ENCODE peak calls at places on chromosomes 3 and 15, in nine cellular contexts. P is HL-60, S is breast epithelium, G is H1, V is GM23338, A is suprapubic skin, Q is K562, L is endothelial cell of umbilical vein, K is upper lobe of left lung. Y is an unnamed sample.

GRCh38 chr3:141080407-141080806 is 29.3 kb downstream of the SPSB4 start:
- DNase-seq in L (no peak), Q (no peak), G (no peak), K (no peak), P (no peak), S (no peak), V (no peak), A (no peak), Y (no peak)

GRCh38 chr15:98067339-98067738 is 106.8 kb downstream of the ARRDC4 start:
- DNase-seq in S (no peak), K (no peak), G (no peak), Q (no peak), A (no peak), L (peak; percentile 7), P (no peak), V (no peak), Y (no peak)

GRCh38 chr3:108008106-108008505 is 82.7 kb downstream of the CD47 start:
- DNase-seq in K (no peak), Q (no peak), P (no peak), L (no peak), A (no peak), G (no peak), V (no peak), S (no peak), Y (no peak)

GRCh38 chr15:31265871-31266711 is 60.5 kb upstream of the KLF13 start:
- DNase-seq in P (peak; percentile 97), L (no peak), G (no peak), V (no peak), A (peak; percentile 78), S (peak; percentile 19), K (no peak), Q (no peak), Y (peak; percentile 75)

GRCh38 chr15:78205337-78205736 is 29.0 kb downstream of the ACSBG1 start:
- DNase-seq in K (no peak), A (no peak), P (no peak), L (no peak), Q (no peak), G (no peak), V (no peak), S (no peak), Y (no peak)

GRCh38 chr15:101810451-101810850 is 1.6 kb upstream of the OR4F15 start:
- DNase-seq in G (no peak), Q (no peak), P (no peak), S (no peak), L (no peak), V (no peak), K (no peak), A (no peak), Y (no peak)

GRCh38 chr3:126711361-126711760 is 7.3 kb downstream of the CHCHD6 start:
- DNase-seq in S (no peak), L (no peak), K (no peak), P (no peak), V (peak; percentile 32), Q (no peak), G (no peak), A (no peak), Y (no peak)

GRCh38 chr3:120489421-120489820 is 38.6 kb upstream of the FSTL1 start:
- DNase-seq in S (no peak), V (no peak), A (no peak), K (no peak), G (no peak), Q (no peak), L (no peak), P (no peak), Y (no peak)

GRCh38 chr3:108548886-108549285 is 38.5 kb upstream of the MYH15 start:
- DNase-seq in Q (no peak), S (no peak), G (no peak), A (no peak), L (no peak), P (no peak), V (no peak), K (no peak), Y (no peak)

GRCh38 chr3:171809513-171810277 is 588 bp downstream of the PLD1 start:
- DNase-seq in P (no peak), G (peak; percentile 31), Q (peak; percentile 36), L (peak; percentile 85), A (peak; percentile 94), S (peak; percentile 55), K (no peak), V (peak; percentile 76), Y (peak; percentile 94)

GRCh38 chr3:188584162-188584529 is 430.2 kb downstream of the LPP start:
- DNase-seq in K (no peak), P (no peak), V (peak; percentile 4), A (no peak), L (peak; percentile 78), S (no peak), Q (no peak), G (no peak), Y (peak; percentile 67)

GRCh38 chr3:168620854-168621253 is 525.1 kb upstream of the GOLIM4 start:
- DNase-seq in P (no peak), Q (no peak), L (peak; percentile 13), G (peak; percentile 21), V (peak; percentile 88), S (no peak), K (no peak), A (no peak), Y (no peak)

GRCh38 chr3:169244119-169244864 is 419.2 kb downstream of the MECOM start:
- DNase-seq in S (no peak), K (no peak), L (peak; percentile 64), G (no peak), V (peak; percentile 29), A (no peak), P (no peak), Q (no peak), Y (no peak)

GRCh38 chr15:89127054-89127702 is 38.9 kb downstream of the ABHD2 start:
- DNase-seq in L (no peak), P (no peak), V (no peak), A (no peak), S (no peak), Q (no peak), G (no peak), K (no peak), Y (no peak)

GRCh38 chr3:177465243-177465642 is 268.0 kb upstream of the TBL1XR1 start:
- DNase-seq in S (peak; percentile 57), P (no peak), G (no peak), K (no peak), L (no peak), V (no peak), Q (no peak), A (no peak), Y (peak; percentile 94)
- TF ChIP-seq POLR2AphosphoS5 in S (no peak), P (no peak), G (no peak), K (no peak), L (no peak), V (no peak), Q (no peak), A (no peak), Y (peak; percentile 80)

GRCh38 chr3:147419062-147419701 is 10.0 kb downstream of the ZIC1 start:
- DNase-seq in A (no peak), G (peak; percentile 92), P (no peak), S (no peak), L (no peak), K (peak; percentile 87), V (peak; percentile 96), Q (peak; percentile 81), Y (no peak)

GRCh38 chr3:147422226-147422933 is 13.2 kb downstream of the ZIC1 start:
- DNase-seq in S (no peak), K (no peak), A (no peak), L (no peak), G (no peak), Q (no peak), P (no peak), V (no peak), Y (no peak)

GRCh38 chr3:147419731-147420360 is 10.7 kb downstream of the ZIC1 start:
- DNase-seq in P (no peak), V (no peak), K (no peak), L (no peak), G (no peak), Q (no peak), S (no peak), A (no peak), Y (no peak)

GRCh38 chr3:147421184-147421912 is 12.2 kb downstream of the ZIC1 start:
- DNase-seq in P (no peak), A (no peak), Q (no peak), K (peak; percentile 75), S (no peak), L (no peak), V (peak; percentile 75), G (no peak), Y (no peak)

GRCh38 chr3:147420361-147421183 is 11.4 kb downstream of the ZIC1 start:
- DNase-seq in G (no peak), V (no peak), S (no peak), Q (no peak), P (no peak), K (no peak), L (no peak), A (no peak), Y (no peak)
- H3K27me3 ChIP-seq in G (peaks cover 99% of the 10 kb centered on the region), V (peaks cover 100% of the 10 kb centered on the region), S (peaks cover 2% of the 10 kb centered on the region), Q (peaks cover 45% of the 10 kb centered on the region), P (peaks cover 78% of the 10 kb centered on the region), K (peaks cover 62% of the 10 kb centered on the region), L (peaks cover 90% of the 10 kb centered on the region), A (peaks cover 100% of the 10 kb centered on the region), Y (peaks cover 94% of the 10 kb centered on the region)

GRCh38 chr15:59157398-59157797 is 49.2 kb upstream of the LDHAL6B start:
- DNase-seq in V (no peak), K (no peak), G (no peak), A (no peak), P (no peak), L (no peak), Q (no peak), S (no peak), Y (no peak)

GRCh38 chr15:59157840-59158700 is 48.6 kb upstream of the LDHAL6B start:
- DNase-seq in P (no peak), L (no peak), V (no peak), G (no peak), Q (no peak), K (no peak), A (no peak), S (no peak), Y (no peak)

GRCh38 chr15:59158701-59159034 is 48.0 kb upstream of the LDHAL6B start:
- DNase-seq in K (no peak), P (no peak), S (no peak), L (no peak), V (no peak), Q (no peak), G (no peak), A (no peak), Y (no peak)

GRCh38 chr15:59159210-59159609 is 47.4 kb upstream of the LDHAL6B start:
- DNase-seq in L (no peak), P (peak; percentile 7), Q (no peak), K (no peak), V (no peak), A (no peak), G (no peak), S (no peak), Y (no peak)

GRCh38 chr15:59160880-59161593 is 45.6 kb upstream of the LDHAL6B start:
- DNase-seq in P (no peak), K (peak; percentile 71), Q (peak; percentile 46), L (peak; percentile 9), G (no peak), S (no peak), A (no peak), V (peak; percentile 79), Y (no peak)
- TF ChIP-seq CTCF in P (peak; percentile 38), K (no peak), Q (peak; percentile 82), L (peak; percentile 42), G (peak; percentile 78), S (peak; percentile 28), A (peak; percentile 28), V (peak; percentile 56), Y (no peak)

DNA sequence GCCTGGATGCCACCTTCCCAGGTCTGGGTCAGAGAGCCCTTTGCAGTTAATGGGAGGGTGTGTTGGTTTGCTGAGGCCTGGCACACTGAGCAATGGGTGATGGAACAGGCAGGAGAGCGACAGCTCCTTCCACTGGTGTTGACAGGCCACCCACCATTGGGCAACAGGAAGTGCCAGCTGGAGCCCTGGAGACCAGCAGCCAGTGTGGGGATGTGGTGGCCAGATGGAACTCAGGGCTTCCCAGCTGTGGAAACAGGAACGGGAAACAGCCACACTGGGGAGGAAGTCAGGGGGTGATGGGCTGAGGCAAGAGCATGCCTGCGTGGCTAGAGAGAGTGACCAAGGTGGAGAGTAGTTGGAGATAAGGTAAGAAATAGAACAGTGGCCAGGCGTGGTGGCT is 9.3 kb downstream of the PSTPIP1 start:
- DNase-seq in L (no peak), S (no peak), Q (no peak), G (no peak), K (no peak), P (peak; percentile 96), A (no peak), V (no peak), Y (peak; percentile 84)
- TF ChIP-seq POLR2AphosphoS5 in L (no peak), S (no peak), Q (no peak), G (no peak), K (peak; percentile 45), P (peak; percentile 100), A (no peak), V (no peak), Y (peak; percentile 76)

Y was measured in sigmoid colon.